ENCODE peak calls at places on chromosomes 1 and 21, in eight cellular contexts. L, O, A, H, C, X, K and M are unnamed samples.

GRCh38 chr21:14616303-14617039 is 70.4 kb upstream of the SAMSN1 start:
- DNase-seq in L (no peak), O (no peak), A (no peak), H (peak; percentile 56), C (no peak), X (no peak), K (no peak), M (peak; percentile 43)

GRCh38 chr1:19208710-19209438 is 1.2 kb downstream of the UBR4 start:
- DNase-seq in L (no peak), O (no peak), A (no peak), H (peak; percentile 19), C (no peak), X (peak; percentile 49), K (peak; percentile 59), M (peak; percentile 83)

GRCh38 chr1:109883248-109883955 is 27.2 kb upstream of the CSF1 start:
- DNase-seq in L (no peak), O (no peak), A (no peak), H (no peak), C (no peak), X (no peak), K (no peak), M (no peak)

GRCh38 chr1:160108888-160109662 is 6.5 kb upstream of the ATP1A2 start:
- DNase-seq in L (no peak), O (peak; percentile 80), A (peak; percentile 27), H (no peak), C (no peak), X (peak; percentile 66), K (peak; percentile 78), M (peak; percentile 89)

GRCh38 chr1:112558634-112559033 is 49.9 kb downstream of the WNT2B start:
- DNase-seq in L (no peak), O (no peak), A (no peak), H (no peak), C (no peak), X (no peak), K (no peak), M (no peak)

GRCh38 chr21:14376854-14377253 is 6.1 kb downstream of the HSPA13 start:
- DNase-seq in L (no peak), O (peak; percentile 5), A (no peak), H (no peak), C (no peak), X (no peak), K (no peak), M (no peak)

GRCh38 chr1:12384836-12385456 is 155.1 kb downstream of the VPS13D start:
- DNase-seq in L (no peak), O (no peak), A (no peak), H (no peak), C (no peak), X (no peak), K (no peak), M (no peak)

GRCh38 chr1:231663211-231663792 is 36.7 kb downstream of the DISC1 start:
- DNase-seq in L (no peak), O (no peak), A (no peak), H (no peak), C (no peak), X (peak; percentile 43), K (peak; percentile 31), M (peak; percentile 79)

GRCh38 chr1:46804926-46805325 is 6.1 kb downstream of the CYP4B1 start:
- DNase-seq in L (no peak), O (no peak), A (no peak), H (no peak), C (no peak), X (no peak), K (no peak), M (no peak)

GRCh38 chr1:221272940-221273339 is 393.7 kb downstream of the HLX start:
- DNase-seq in L (no peak), O (peak; percentile 20), A (no peak), H (no peak), C (no peak), X (no peak), K (no peak), M (no peak)

GRCh38 chr1:13781907-13782633 is 82.1 kb downstream of the PRDM2 start:
- DNase-seq in L (no peak), O (no peak), A (peak; percentile 50), H (no peak), C (no peak), X (peak; percentile 85), K (peak; percentile 66), M (peak; percentile 85)

GRCh38 chr1:13783551-13783950 is 83.6 kb downstream of the PRDM2 start:
- DNase-seq in L (no peak), O (no peak), A (peak; percentile 9), H (no peak), C (no peak), X (peak; percentile 49), K (peak; percentile 58), M (peak; percentile 74)

GRCh38 chr1:13780780-13781179 is 80.8 kb downstream of the PRDM2 start:
- DNase-seq in L (no peak), O (no peak), A (no peak), H (no peak), C (no peak), X (no peak), K (no peak), M (no peak)

GRCh38 chr1:13781228-13781627 is 81.2 kb downstream of the PRDM2 start:
- DNase-seq in L (no peak), O (no peak), A (no peak), H (no peak), C (no peak), X (no peak), K (no peak), M (no peak)

DNA sequence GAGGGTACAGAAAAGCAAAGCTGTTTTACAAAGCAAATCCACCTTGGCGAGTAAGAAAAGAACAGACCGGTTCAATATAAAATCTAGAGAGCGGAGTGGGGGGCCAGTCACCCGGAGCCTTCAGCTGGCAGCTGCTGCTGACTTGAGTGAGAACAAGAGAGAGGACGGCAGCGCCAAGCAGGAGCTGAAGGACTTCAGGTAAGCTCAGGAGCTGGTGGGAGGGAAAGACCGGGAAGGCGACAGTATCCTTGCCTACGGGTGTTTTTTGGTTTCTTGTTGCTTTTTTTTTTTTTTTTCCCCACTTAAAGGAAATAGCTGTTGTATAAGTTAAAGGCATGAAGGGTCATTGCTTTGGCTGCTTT is 82.6 kb downstream of the PRDM2 start:
- DNase-seq in L (no peak), O (no peak), A (no peak), H (no peak), C (no peak), X (no peak), K (no peak), M (no peak)
- H3K4me3 ChIP-seq in L (peak overlapping the region; percentile 29), O (no peak overlapping the region), A (no peak overlapping the region), H (no peak overlapping the region), C (no peak overlapping the region), X (peak overlapping the region; percentile 53), K (no peak overlapping the region), M (no peak overlapping the region)

GRCh38 chr1:29455781-29456180 is 219.5 kb downstream of the PTPRU start:
- DNase-seq in L (no peak), O (no peak), A (no peak), H (no peak), C (peak; percentile 12), X (no peak), K (no peak), M (no peak)

GRCh38 chr1:29452463-29453230 is 216.3 kb downstream of the PTPRU start:
- DNase-seq in L (no peak), O (no peak), A (no peak), H (no peak), C (peak; percentile 27), X (no peak), K (no peak), M (no peak)

GRCh38 chr1:29456685-29457084 is 220.4 kb downstream of the PTPRU start:
- DNase-seq in L (no peak), O (no peak), A (no peak), H (no peak), C (no peak), X (no peak), K (no peak), M (no peak)

GRCh38 chr1:29454616-29455380 is 218.5 kb downstream of the PTPRU start:
- DNase-seq in L (no peak), O (no peak), A (no peak), H (no peak), C (no peak), X (no peak), K (no peak), M (no peak)

DNA sequence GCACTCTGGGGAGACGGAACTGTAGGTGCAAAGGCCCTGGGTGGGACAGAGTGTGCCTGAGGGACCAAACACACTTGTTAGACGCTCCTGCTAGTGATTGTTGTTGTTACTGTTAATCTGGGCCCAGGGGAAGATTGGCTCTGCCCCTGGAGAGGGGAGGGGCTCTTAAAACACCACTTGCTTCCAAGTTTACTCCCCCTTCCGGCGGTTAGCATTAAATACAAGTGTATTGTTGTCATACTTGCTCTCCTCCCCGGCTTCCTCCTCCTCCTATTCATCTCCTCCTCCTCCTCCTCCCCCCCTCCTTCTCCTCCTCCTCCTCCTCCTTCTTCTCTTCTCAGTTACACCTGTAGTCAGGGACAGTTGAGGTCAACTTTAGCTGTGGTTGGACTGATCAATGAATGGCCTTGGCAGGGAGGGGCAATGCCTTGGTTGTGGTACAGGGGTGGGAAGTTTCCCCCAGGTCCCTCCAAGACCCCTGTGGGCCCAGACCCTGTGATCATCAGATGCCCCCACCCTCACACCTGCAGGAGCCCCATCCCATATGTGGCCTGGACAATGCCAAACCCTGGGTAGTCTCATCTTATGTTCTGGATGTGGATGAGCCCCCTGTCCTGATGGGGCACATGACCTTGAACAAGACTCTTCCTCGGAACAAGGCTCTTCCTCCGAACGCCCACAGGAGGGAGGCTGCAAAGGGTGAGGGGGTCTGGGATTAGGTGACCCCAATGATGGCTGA is 217.3 kb downstream of the PTPRU start:
- DNase-seq in L (no peak), O (peak; percentile 58), A (peak; percentile 29), H (peak; percentile 15), C (peak; percentile 15), X (peak; percentile 50), K (peak; percentile 12), M (peak; percentile 76)
- TF ChIP-seq CTCF in L (no peak), O (peak; percentile 29), A (peak; percentile 48), H (peak; percentile 28), C (no peak), X (peak; percentile 48), K (peak; percentile 36), M (peak; percentile 51)

DNA sequence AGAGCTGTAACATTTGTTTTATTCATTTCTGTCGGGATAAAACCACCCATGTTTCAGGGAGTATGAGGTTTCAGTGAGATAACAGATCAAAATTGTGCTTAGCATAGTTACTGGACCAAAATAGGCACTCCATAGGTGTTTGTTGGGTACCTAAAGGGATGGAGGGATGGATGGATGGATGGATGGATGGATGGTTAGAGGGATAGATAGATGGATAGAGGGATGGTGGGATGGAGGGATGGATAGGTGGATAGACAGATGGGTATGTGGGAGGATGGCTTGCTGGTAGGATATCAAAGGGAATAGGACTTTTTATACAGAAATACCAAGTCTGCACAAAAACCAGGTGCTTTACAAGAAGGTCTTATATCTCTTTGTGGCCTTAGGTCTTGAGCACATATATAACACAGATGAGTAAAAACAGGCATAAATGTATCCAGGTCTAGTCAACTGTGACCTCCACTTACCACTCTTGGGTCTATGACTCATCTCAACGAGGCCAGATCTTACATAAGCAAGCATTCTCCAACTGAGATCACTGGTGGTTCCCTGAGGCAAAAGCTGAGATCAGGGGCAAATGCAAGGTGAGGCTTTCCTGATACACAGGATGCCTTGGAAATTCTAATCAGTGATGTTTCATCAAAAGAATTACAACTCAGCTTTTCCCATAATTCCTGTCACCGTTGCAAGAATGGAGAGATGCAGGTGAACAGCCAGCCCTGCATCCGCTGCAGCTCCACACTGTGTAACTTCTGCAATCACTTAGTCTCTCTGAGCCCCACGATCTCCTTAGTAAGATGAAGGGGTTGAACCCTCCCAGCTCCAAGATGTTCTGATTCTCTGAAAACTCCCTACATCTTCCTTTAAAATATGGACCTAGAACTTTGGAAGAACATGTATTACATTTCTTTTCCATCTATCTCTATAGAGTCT is 32.0 kb downstream of the PTAFR start:
- DNase-seq in L (no peak), O (peak; percentile 49), A (peak; percentile 46), H (peak; percentile 94), C (no peak), X (peak; percentile 43), K (peak; percentile 38), M (peak; percentile 79)
- H3K4me3 ChIP-seq in L (no peak overlapping the region), O (no peak overlapping the region), A (no peak overlapping the region), H (no peak overlapping the region), C (no peak overlapping the region), X (no peak overlapping the region), K (no peak overlapping the region), M (no peak overlapping the region)

GRCh38 chr1:21510113-21510493 is 880 bp downstream of the ALPL start:
- DNase-seq in L (no peak), O (no peak), A (no peak), H (no peak), C (no peak), X (no peak), K (no peak), M (no peak)
- TF ChIP-seq CTCF in L (no peak), O (no peak), A (no peak), H (no peak), C (no peak), X (no peak), K (no peak), M (no peak)